ENCODE peak calls at places on chromosomes 5 and 9, in four cellular contexts. One of them, this sample, is unnamed. For H3K4me1, the result is how much of the 10 kb centered on the place peaks cover.

GRCh38 chr5:125149503-125149902 is 403.1 kb upstream of the ZNF608 start:
- DNase-seq in CD4-positive, CD25-positive, alpha-beta regulatory T cell: no peak
- DNase-seq in ovary: no peak
- DNase-seq in left lung: no peak
- DNase-seq in this sample: no peak

GRCh38 chr5:176776141-176776865 is 34.1 kb upstream of the UNC5A start:
- DNase-seq in ovary: no peak
- DNase-seq in left lung: peak
- DNase-seq in CD4-positive, CD25-positive, alpha-beta regulatory T cell: no peak
- DNase-seq in this sample: peak

GRCh38 chr9:111118256-111118950 is 80.1 kb upstream of the LPAR1 start:
- DNase-seq in ovary: no peak
- DNase-seq in left lung: no peak
- DNase-seq in CD4-positive, CD25-positive, alpha-beta regulatory T cell: no peak
- DNase-seq in this sample: no peak

GRCh38 chr9:73643379-73644013 is 491.8 kb downstream of the ANXA1 start:
- DNase-seq in left lung: no peak
- DNase-seq in CD4-positive, CD25-positive, alpha-beta regulatory T cell: no peak
- DNase-seq in ovary: no peak
- DNase-seq in this sample: no peak

GRCh38 chr5:148343049-148343413 is 7.7 kb downstream of the SPINK9 start:
- DNase-seq in ovary: no peak
- DNase-seq in CD4-positive, CD25-positive, alpha-beta regulatory T cell: no peak
- DNase-seq in left lung: peak
- DNase-seq in this sample: no peak

GRCh38 chr5:8907168-8907868 is 638.6 kb downstream of the SEMA5A start:
- DNase-seq in left lung: no peak
- DNase-seq in ovary: no peak
- DNase-seq in CD4-positive, CD25-positive, alpha-beta regulatory T cell: no peak
- DNase-seq in this sample: no peak

GRCh38 chr9:89742660-89743059 is 137.8 kb downstream of the GADD45G start:
- DNase-seq in left lung: no peak
- DNase-seq in ovary: no peak
- DNase-seq in CD4-positive, CD25-positive, alpha-beta regulatory T cell: peak
- DNase-seq in this sample: no peak

GRCh38 chr5:133123297-133123696 is 71.5 kb downstream of the HSPA4 start:
- DNase-seq in left lung: no peak
- DNase-seq in ovary: no peak
- DNase-seq in CD4-positive, CD25-positive, alpha-beta regulatory T cell: no peak
- DNase-seq in this sample: no peak

GRCh38 chr5:71882826-71883744 is 164.0 kb downstream of the CARTPT start:
- DNase-seq in ovary: no peak
- DNase-seq in left lung: no peak
- DNase-seq in CD4-positive, CD25-positive, alpha-beta regulatory T cell: no peak
- DNase-seq in this sample: no peak

GRCh38 chr5:111930905-111931461 is 174.0 kb upstream of the NREP start:
- DNase-seq in left lung: peak
- DNase-seq in CD4-positive, CD25-positive, alpha-beta regulatory T cell: no peak
- DNase-seq in ovary: no peak
- DNase-seq in this sample: no peak

GRCh38 chr9:71819115-71819739 is 50.9 kb upstream of the CEMIP2 start:
- DNase-seq in left lung: no peak
- DNase-seq in ovary: peak
- DNase-seq in CD4-positive, CD25-positive, alpha-beta regulatory T cell: peak
- DNase-seq in this sample: no peak

GRCh38 chr9:130437011-130437784 is 7.6 kb upstream of the ASS1 start:
- DNase-seq in ovary: no peak
- DNase-seq in CD4-positive, CD25-positive, alpha-beta regulatory T cell: no peak
- DNase-seq in left lung: no peak
- DNase-seq in this sample: peak

GRCh38 chr5:20974423-20974822 is 986.4 kb upstream of the CDH18 start:
- DNase-seq in ovary: no peak
- DNase-seq in left lung: no peak
- DNase-seq in CD4-positive, CD25-positive, alpha-beta regulatory T cell: no peak
- DNase-seq in this sample: no peak

GRCh38 chr5:1633605-1634336 is 110.0 kb upstream of the LPCAT1 start:
- DNase-seq in left lung: peak
- DNase-seq in ovary: peak
- DNase-seq in CD4-positive, CD25-positive, alpha-beta regulatory T cell: peak
- DNase-seq in this sample: peak

GRCh38 chr5:114362977-114363721 is 1.3 kb downstream of the KCNN2 start:
- DNase-seq in CD4-positive, CD25-positive, alpha-beta regulatory T cell: peak
- DNase-seq in left lung: no peak
- DNase-seq in ovary: no peak
- DNase-seq in this sample: no peak

GRCh38 chr5:32342656-32343055 is 29.9 kb upstream of the MTMR12 start:
- DNase-seq in CD4-positive, CD25-positive, alpha-beta regulatory T cell: no peak
- DNase-seq in ovary: no peak
- DNase-seq in left lung: no peak
- DNase-seq in this sample: no peak

GRCh38 chr9:135098400-135099105 is 11.1 kb downstream of the OLFM1 start:
- DNase-seq in left lung: no peak
- DNase-seq in CD4-positive, CD25-positive, alpha-beta regulatory T cell: no peak
- DNase-seq in ovary: no peak
- DNase-seq in this sample: no peak

GRCh38 chr9:5949103-5949699 is 58.5 kb downstream of the MLANA start:
- DNase-seq in CD4-positive, CD25-positive, alpha-beta regulatory T cell: peak
- DNase-seq in ovary: no peak
- DNase-seq in left lung: no peak
- DNase-seq in this sample: no peak

GRCh38 chr5:1053391-1054017 is 44.9 kb downstream of the NKD2 start:
- DNase-seq in CD4-positive, CD25-positive, alpha-beta regulatory T cell: no peak
- DNase-seq in left lung: no peak
- DNase-seq in ovary: no peak
- DNase-seq in this sample: peak

GRCh38 chr9:129081388-129081889 is 528 bp downstream of the DOLPP1 start:
- DNase-seq in CD4-positive, CD25-positive, alpha-beta regulatory T cell: no peak
- DNase-seq in ovary: no peak
- DNase-seq in left lung: peak
- DNase-seq in this sample: no peak

GRCh38 chr5:175653763-175654162 is 4.1 kb upstream of the HRH2 start:
- DNase-seq in CD4-positive, CD25-positive, alpha-beta regulatory T cell: no peak
- DNase-seq in ovary: no peak
- DNase-seq in left lung: no peak
- DNase-seq in this sample: no peak

GRCh38 chr5:116378007-116378831 is 196.4 kb downstream of the SEMA6A start:
- DNase-seq in ovary: peak
- DNase-seq in left lung: no peak
- DNase-seq in CD4-positive, CD25-positive, alpha-beta regulatory T cell: no peak
- DNase-seq in this sample: no peak

GRCh38 chr9:115167175-115167574 is 49.2 kb upstream of the TNC start:
- DNase-seq in left lung: no peak
- DNase-seq in ovary: no peak
- DNase-seq in CD4-positive, CD25-positive, alpha-beta regulatory T cell: no peak
- DNase-seq in this sample: no peak

GRCh38 chr9:17480966-17481365 is 97.9 kb upstream of the SH3GL2 start:
- DNase-seq in ovary: peak
- DNase-seq in left lung: no peak
- DNase-seq in CD4-positive, CD25-positive, alpha-beta regulatory T cell: no peak
- DNase-seq in this sample: no peak

GRCh38 chr9:113350338-113350672 is 964 bp downstream of the BSPRY start:
- DNase-seq in left lung: no peak
- DNase-seq in CD4-positive, CD25-positive, alpha-beta regulatory T cell: no peak
- DNase-seq in ovary: no peak
- DNase-seq in this sample: no peak

GRCh38 chr5:107470007-107470582 is 200.6 kb downstream of the EFNA5 start:
- DNase-seq in ovary: no peak
- DNase-seq in CD4-positive, CD25-positive, alpha-beta regulatory T cell: no peak
- DNase-seq in left lung: no peak
- DNase-seq in this sample: no peak

GRCh38 chr5:150553402-150553801 is 45.5 kb downstream of the NDST1 start:
- DNase-seq in CD4-positive, CD25-positive, alpha-beta regulatory T cell: no peak
- DNase-seq in left lung: no peak
- DNase-seq in ovary: no peak
- DNase-seq in this sample: no peak

GRCh38 chr5:151155149-151155776 is 2.3 kb downstream of the ANXA6 start:
- DNase-seq in left lung: no peak
- DNase-seq in CD4-positive, CD25-positive, alpha-beta regulatory T cell: peak
- DNase-seq in ovary: no peak
- DNase-seq in this sample: no peak

GRCh38 chr9:127184641-127185040 is 62.2 kb upstream of the ANGPTL2 start:
- DNase-seq in left lung: peak
- DNase-seq in CD4-positive, CD25-positive, alpha-beta regulatory T cell: no peak
- DNase-seq in ovary: no peak
- DNase-seq in this sample: peak

GRCh38 chr5:169242849-169243186 is 58.1 kb downstream of the SLIT3 start:
- DNase-seq in left lung: no peak
- DNase-seq in CD4-positive, CD25-positive, alpha-beta regulatory T cell: no peak
- DNase-seq in ovary: no peak
- DNase-seq in this sample: no peak

GRCh38 chr9:35981704-35982103 is 23.8 kb upstream of the OR2S2 start:
- DNase-seq in ovary: no peak
- DNase-seq in left lung: no peak
- DNase-seq in CD4-positive, CD25-positive, alpha-beta regulatory T cell: peak
- DNase-seq in this sample: no peak

GRCh38 chr5:160970605-160971191 is 118.7 kb upstream of the ATP10B start:
- DNase-seq in CD4-positive, CD25-positive, alpha-beta regulatory T cell: no peak
- DNase-seq in ovary: no peak
- DNase-seq in left lung: no peak
- DNase-seq in this sample: no peak

GRCh38 chr5:131795879-131796792 is 681 bp downstream of the FNIP1 start:
- DNase-seq in ovary: peak
- DNase-seq in CD4-positive, CD25-positive, alpha-beta regulatory T cell: peak
- DNase-seq in left lung: peak
- DNase-seq in this sample: peak

GRCh38 chr5:66744040-66744439 is 147.8 kb downstream of the MAST4 start:
- DNase-seq in ovary: no peak
- DNase-seq in CD4-positive, CD25-positive, alpha-beta regulatory T cell: no peak
- DNase-seq in left lung: no peak
- DNase-seq in this sample: no peak

GRCh38 chr5:148397968-148398595 is 14.3 kb downstream of the FBXO38 start:
- DNase-seq in CD4-positive, CD25-positive, alpha-beta regulatory T cell: no peak
- DNase-seq in left lung: no peak
- DNase-seq in ovary: no peak
- DNase-seq in this sample: no peak

GRCh38 chr9:124006448-124007156 is 5.0 kb upstream of the LHX2 start:
- DNase-seq in ovary: no peak
- DNase-seq in left lung: no peak
- DNase-seq in CD4-positive, CD25-positive, alpha-beta regulatory T cell: no peak
- DNase-seq in this sample: no peak
- H3K4me1 ChIP-seq in ovary: under half
- H3K4me1 ChIP-seq in left lung: under half
- H3K4me1 ChIP-seq in CD4-positive, CD25-positive, alpha-beta regulatory T cell: under half
- H3K4me1 ChIP-seq in this sample: under half

DNA sequence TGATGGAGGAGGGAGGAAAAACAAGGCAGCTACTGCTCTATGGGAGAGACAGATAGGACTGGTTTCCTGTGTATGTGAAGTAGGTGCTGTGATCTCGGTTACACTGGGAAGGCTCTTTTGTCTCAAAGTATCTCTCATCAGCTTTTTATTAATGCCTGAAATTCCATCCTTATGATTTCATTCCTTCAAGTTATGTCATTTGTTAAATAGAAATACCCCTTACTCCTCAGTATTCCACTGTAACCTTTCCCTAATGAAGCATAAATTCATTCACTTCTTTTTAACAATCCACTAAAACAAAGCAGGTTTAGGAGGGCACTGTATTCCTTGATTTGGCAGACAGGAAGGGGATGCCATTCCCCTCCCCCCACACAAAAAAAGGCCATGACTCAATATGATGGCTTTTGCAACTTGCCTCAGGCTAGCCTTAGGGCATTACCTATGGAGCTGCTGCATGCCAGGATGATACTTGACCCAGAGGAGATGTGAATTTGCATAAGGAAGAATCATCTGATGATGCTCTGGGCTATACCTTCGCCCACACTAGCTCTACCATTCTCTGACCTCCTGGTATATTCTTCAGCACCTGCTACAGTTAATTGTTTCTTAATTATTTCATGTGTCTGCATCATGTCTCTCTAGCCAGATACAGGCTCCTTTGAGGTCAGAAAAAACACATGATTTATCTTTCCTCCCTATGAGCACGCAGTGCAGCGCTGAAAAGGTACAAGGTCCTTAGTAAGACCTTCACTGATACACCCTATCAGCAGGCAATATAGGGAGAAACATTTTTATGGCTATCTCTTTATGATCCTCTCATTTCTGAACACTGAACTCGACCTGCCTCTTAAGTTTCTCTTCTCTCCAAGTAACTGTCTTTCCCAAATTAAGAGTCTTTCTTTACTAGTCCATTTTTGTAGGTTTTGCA is 26.3 kb downstream of the NR3C1 start:
- DNase-seq in left lung: no peak
- DNase-seq in CD4-positive, CD25-positive, alpha-beta regulatory T cell: no peak
- DNase-seq in ovary: no peak
- DNase-seq in this sample: no peak
- H3K4me1 ChIP-seq in left lung: under half
- H3K4me1 ChIP-seq in CD4-positive, CD25-positive, alpha-beta regulatory T cell: under half
- H3K4me1 ChIP-seq in ovary: under half
- H3K4me1 ChIP-seq in this sample: under half

DNA sequence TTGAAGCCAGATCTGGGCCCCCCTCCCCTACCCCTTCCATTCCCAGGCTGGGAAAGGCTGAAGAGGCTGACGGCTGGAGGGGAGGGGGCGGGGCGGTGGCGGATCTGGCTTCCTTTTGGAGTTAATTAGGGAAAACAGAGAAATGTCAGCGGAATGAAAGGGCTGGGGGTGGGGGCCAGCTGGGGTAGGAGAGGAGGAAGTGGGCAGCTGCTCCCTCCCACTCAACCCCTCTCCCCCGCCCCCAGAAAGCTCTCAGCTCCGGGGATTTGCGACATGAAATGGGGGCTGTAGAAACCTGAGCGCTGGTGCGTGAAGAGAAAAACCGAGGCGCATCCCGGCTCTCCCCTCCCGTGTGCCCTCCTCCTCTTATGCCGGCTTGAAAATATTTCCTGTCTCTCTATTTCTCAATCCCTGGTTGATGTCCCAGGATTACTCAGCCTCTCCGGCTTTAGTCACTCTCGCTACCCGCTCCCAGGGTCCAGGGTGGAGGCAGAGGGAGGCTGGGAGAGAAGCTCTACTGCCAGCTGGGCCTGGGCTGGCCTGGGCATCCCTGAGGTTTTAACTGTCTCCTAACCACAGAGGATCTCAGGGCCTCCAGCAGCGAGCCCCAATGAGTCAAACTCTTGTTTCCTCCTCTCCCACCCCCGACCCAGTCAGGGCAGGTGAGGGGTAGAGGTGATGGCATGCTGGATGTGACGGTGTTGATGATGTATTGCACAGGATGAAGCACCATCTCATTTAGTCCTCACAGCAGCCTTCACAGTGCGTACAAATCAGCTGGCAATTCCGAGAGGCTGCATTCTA is 20.1 kb downstream of the PCDHGC5 start:
- DNase-seq in ovary: peak
- DNase-seq in CD4-positive, CD25-positive, alpha-beta regulatory T cell: no peak
- DNase-seq in left lung: no peak
- DNase-seq in this sample: no peak
- H3K4me1 ChIP-seq in ovary: under half
- H3K4me1 ChIP-seq in CD4-positive, CD25-positive, alpha-beta regulatory T cell: under half
- H3K4me1 ChIP-seq in left lung: half or more
- H3K4me1 ChIP-seq in this sample: under half

DNA sequence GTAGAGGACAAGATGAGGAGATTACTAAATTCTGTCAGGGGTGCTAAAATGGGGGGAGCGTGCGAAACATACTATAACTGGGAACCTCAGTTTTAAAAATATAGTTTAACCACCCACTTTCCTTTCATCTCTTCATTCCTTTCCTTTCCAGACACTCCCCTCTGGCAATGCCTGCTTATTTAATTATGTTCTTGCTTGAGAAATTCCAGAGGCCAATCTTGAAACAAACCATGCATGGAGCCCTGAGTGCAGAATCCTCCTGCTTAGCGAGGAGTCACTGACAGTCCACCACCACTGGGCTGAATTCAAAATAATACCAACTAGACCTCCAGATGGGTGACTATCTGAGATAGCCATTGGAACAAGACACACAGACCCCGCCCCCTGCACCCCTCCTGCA is 29.7 kb upstream of the C9orf72 start:
- DNase-seq in left lung: no peak
- DNase-seq in ovary: no peak
- DNase-seq in CD4-positive, CD25-positive, alpha-beta regulatory T cell: no peak
- DNase-seq in this sample: no peak
- H3K4me1 ChIP-seq in left lung: under half
- H3K4me1 ChIP-seq in ovary: under half
- H3K4me1 ChIP-seq in CD4-positive, CD25-positive, alpha-beta regulatory T cell: under half
- H3K4me1 ChIP-seq in this sample: under half

This sample was measured in right lobe of liver.